ENCODE peak calls at places on chromosomes 12 and 14, in five cellular contexts. One of them, this sample, is unnamed.
A peak's percentile ranks its signal among the peaks of the same experiment; 100 is the strongest.

GRCh38 chr14:95953111-95953724 is 76.6 kb downstream of the TUNAR start:
- DNase-seq in epithelial cell of esophagus: peak; percentile 5
- DNase-seq in cardiac fibroblast: peak; percentile 5
- DNase-seq in choroid plexus epithelial cell: peak; percentile 6
- DNase-seq in brain microvascular endothelial cell: peak; percentile 0
- DNase-seq in this sample: no peak

GRCh38 chr12:8867009-8867408 is 44.6 kb downstream of the A2ML1 start:
- DNase-seq in brain microvascular endothelial cell: no peak
- DNase-seq in epithelial cell of esophagus: no peak
- DNase-seq in choroid plexus epithelial cell: no peak
- DNase-seq in cardiac fibroblast: no peak
- DNase-seq in this sample: no peak

GRCh38 chr12:19778822-19779221 is 339.5 kb downstream of the AEBP2 start:
- DNase-seq in choroid plexus epithelial cell: peak; percentile 39
- DNase-seq in brain microvascular endothelial cell: no peak
- DNase-seq in cardiac fibroblast: no peak
- DNase-seq in epithelial cell of esophagus: no peak
- DNase-seq in this sample: no peak

GRCh38 chr14:57889245-57889644 is 23.4 kb upstream of the SLC35F4 start:
- DNase-seq in cardiac fibroblast: peak; percentile 61
- DNase-seq in epithelial cell of esophagus: peak; percentile 78
- DNase-seq in brain microvascular endothelial cell: no peak
- DNase-seq in choroid plexus epithelial cell: peak; percentile 23
- DNase-seq in this sample: peak; percentile 65

GRCh38 chr14:80575763-80576162 is 364.5 kb upstream of the DIO2 start:
- DNase-seq in epithelial cell of esophagus: peak; percentile 17
- DNase-seq in choroid plexus epithelial cell: no peak
- DNase-seq in cardiac fibroblast: no peak
- DNase-seq in brain microvascular endothelial cell: no peak
- DNase-seq in this sample: no peak

GRCh38 chr12:116697305-116698130 is 40.4 kb downstream of the SPRING1 start:
- DNase-seq in epithelial cell of esophagus: peak; percentile 29
- DNase-seq in brain microvascular endothelial cell: no peak
- DNase-seq in choroid plexus epithelial cell: no peak
- DNase-seq in cardiac fibroblast: peak; percentile 31
- DNase-seq in this sample: no peak

GRCh38 chr14:94451826-94452225 is 774 bp downstream of the SERPINA11 start:
- DNase-seq in choroid plexus epithelial cell: no peak
- DNase-seq in epithelial cell of esophagus: no peak
- DNase-seq in brain microvascular endothelial cell: no peak
- DNase-seq in cardiac fibroblast: no peak
- DNase-seq in this sample: no peak

GRCh38 chr12:50567926-50568325 is 63.1 kb downstream of the DIP2B start:
- DNase-seq in epithelial cell of esophagus: no peak
- DNase-seq in brain microvascular endothelial cell: no peak
- DNase-seq in cardiac fibroblast: peak; percentile 59
- DNase-seq in choroid plexus epithelial cell: peak; percentile 82
- DNase-seq in this sample: peak; percentile 41

GRCh38 chr14:74658535-74659130 is 46.6 kb upstream of the LTBP2 start:
- DNase-seq in epithelial cell of esophagus: no peak
- DNase-seq in cardiac fibroblast: peak; percentile 77
- DNase-seq in choroid plexus epithelial cell: peak; percentile 73
- DNase-seq in brain microvascular endothelial cell: no peak
- DNase-seq in this sample: no peak

GRCh38 chr14:38111046-38111445 is 96.7 kb upstream of the SSTR1 start:
- DNase-seq in epithelial cell of esophagus: no peak
- DNase-seq in choroid plexus epithelial cell: no peak
- DNase-seq in brain microvascular endothelial cell: no peak
- DNase-seq in cardiac fibroblast: no peak
- DNase-seq in this sample: no peak

GRCh38 chr14:94177806-94178205 is 3.7 kb downstream of the PPP4R4 start:
- DNase-seq in brain microvascular endothelial cell: no peak
- DNase-seq in epithelial cell of esophagus: peak; percentile 71
- DNase-seq in cardiac fibroblast: no peak
- DNase-seq in choroid plexus epithelial cell: no peak
- DNase-seq in this sample: no peak

GRCh38 chr14:83260751-83261150 is 1727.1 kb upstream of the SEL1L start:
- DNase-seq in choroid plexus epithelial cell: peak; percentile 19
- DNase-seq in cardiac fibroblast: no peak
- DNase-seq in epithelial cell of esophagus: no peak
- DNase-seq in brain microvascular endothelial cell: peak; percentile 2
- DNase-seq in this sample: no peak

GRCh38 chr12:116969615-116970575 is 59.1 kb downstream of the FBXW8 start:
- DNase-seq in epithelial cell of esophagus: no peak
- DNase-seq in cardiac fibroblast: peak; percentile 29
- DNase-seq in choroid plexus epithelial cell: no peak
- DNase-seq in brain microvascular endothelial cell: no peak
- DNase-seq in this sample: no peak

GRCh38 chr12:53836119-53836655 is 84.4 kb upstream of the CISTR start:
- DNase-seq in choroid plexus epithelial cell: no peak
- DNase-seq in epithelial cell of esophagus: no peak
- DNase-seq in brain microvascular endothelial cell: no peak
- DNase-seq in cardiac fibroblast: no peak
- DNase-seq in this sample: no peak

GRCh38 chr12:94535614-94535932 is 75.9 kb upstream of the CEP83 start:
- DNase-seq in epithelial cell of esophagus: no peak
- DNase-seq in choroid plexus epithelial cell: no peak
- DNase-seq in cardiac fibroblast: no peak
- DNase-seq in brain microvascular endothelial cell: no peak
- DNase-seq in this sample: no peak

GRCh38 chr14:52446355-52446754 is 106.0 kb downstream of the TXNDC16 start:
- DNase-seq in choroid plexus epithelial cell: no peak
- DNase-seq in cardiac fibroblast: no peak
- DNase-seq in brain microvascular endothelial cell: no peak
- DNase-seq in epithelial cell of esophagus: peak; percentile 41
- DNase-seq in this sample: no peak

GRCh38 chr12:46303039-46303666 is 34.3 kb upstream of the SLC38A1 start:
- DNase-seq in brain microvascular endothelial cell: peak; percentile 6
- DNase-seq in epithelial cell of esophagus: peak; percentile 67
- DNase-seq in cardiac fibroblast: peak; percentile 64
- DNase-seq in choroid plexus epithelial cell: peak; percentile 59
- DNase-seq in this sample: peak; percentile 49

GRCh38 chr12:77946541-77947021 is 115.9 kb downstream of the NAV3 start:
- DNase-seq in choroid plexus epithelial cell: peak; percentile 73
- DNase-seq in brain microvascular endothelial cell: no peak
- DNase-seq in cardiac fibroblast: peak; percentile 37
- DNase-seq in epithelial cell of esophagus: peak; percentile 54
- DNase-seq in this sample: no peak

GRCh38 chr12:31035226-31035625 is 38.4 kb upstream of the DDX11 start:
- DNase-seq in epithelial cell of esophagus: no peak
- DNase-seq in choroid plexus epithelial cell: no peak
- DNase-seq in brain microvascular endothelial cell: no peak
- DNase-seq in cardiac fibroblast: no peak
- DNase-seq in this sample: peak; percentile 26

GRCh38 chr14:44404021-44404420 is 103.1 kb downstream of the FSCB start:
- DNase-seq in choroid plexus epithelial cell: no peak
- DNase-seq in cardiac fibroblast: peak; percentile 4
- DNase-seq in brain microvascular endothelial cell: no peak
- DNase-seq in epithelial cell of esophagus: peak; percentile 26
- DNase-seq in this sample: no peak

DNA sequence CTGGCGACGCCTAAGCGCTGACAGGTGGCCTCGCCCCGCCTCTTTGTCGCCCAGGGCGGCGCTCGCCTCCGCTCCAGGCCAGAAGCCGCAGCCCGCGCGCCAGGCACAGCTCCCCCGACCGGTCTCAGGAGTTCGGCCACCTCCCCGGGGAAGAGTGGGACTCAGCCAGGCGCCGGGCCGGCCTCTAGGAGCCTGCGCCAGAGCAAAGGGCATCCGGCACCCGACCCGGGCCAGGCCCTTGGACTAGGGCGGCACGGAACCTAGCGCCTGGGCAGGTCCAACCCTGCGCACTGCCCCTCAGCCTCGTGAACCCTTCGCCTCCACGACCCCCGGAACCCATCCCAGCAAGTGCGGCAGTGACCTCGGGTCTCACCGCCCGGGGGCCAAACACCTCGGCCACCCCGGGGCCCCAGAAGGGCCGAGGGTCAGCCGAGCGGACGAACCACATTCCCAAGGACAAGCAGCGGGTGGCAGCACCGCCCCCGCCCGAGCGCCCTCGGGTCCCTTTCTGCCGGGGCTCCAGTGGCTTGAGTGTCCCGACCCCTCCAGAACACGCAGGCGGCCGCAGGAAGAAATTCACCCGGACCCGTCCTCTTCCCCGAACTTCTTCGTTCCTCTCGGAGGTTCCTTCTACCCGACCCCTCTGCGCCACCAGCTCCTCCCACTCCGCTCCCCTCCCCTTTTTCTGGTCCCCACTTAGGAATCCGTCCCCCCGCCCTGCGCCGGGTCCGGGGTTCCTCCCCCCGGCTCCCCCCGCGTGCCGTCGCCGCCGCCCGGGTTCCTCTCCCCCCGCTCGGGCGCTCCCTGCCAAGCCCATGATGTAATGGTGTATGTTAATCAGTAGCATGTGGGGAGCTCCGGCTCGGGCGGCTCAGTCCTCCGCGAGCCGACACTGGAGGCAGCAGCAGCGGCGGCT is 1.4 kb upstream of the SAMD4A start:
- DNase-seq in cardiac fibroblast: peak; percentile 87
- DNase-seq in epithelial cell of esophagus: peak; percentile 87
- DNase-seq in brain microvascular endothelial cell: peak; percentile 84
- DNase-seq in choroid plexus epithelial cell: peak; percentile 91
- DNase-seq in this sample: peak; percentile 97
- TF ChIP-seq CTCF in cardiac fibroblast: no peak
- TF ChIP-seq CTCF in epithelial cell of esophagus: no peak
- TF ChIP-seq CTCF in brain microvascular endothelial cell: no peak
- TF ChIP-seq CTCF in choroid plexus epithelial cell: no peak
- TF ChIP-seq CTCF in this sample: no peak

GRCh38 chr12:130617219-130617618 is 98.9 kb downstream of the RIMBP2 start:
- DNase-seq in cardiac fibroblast: no peak
- DNase-seq in brain microvascular endothelial cell: no peak
- DNase-seq in epithelial cell of esophagus: no peak
- DNase-seq in choroid plexus epithelial cell: no peak
- DNase-seq in this sample: no peak
- H3K4me3 ChIP-seq in cardiac fibroblast: no peak overlapping the region
- H3K4me3 ChIP-seq in brain microvascular endothelial cell: no peak overlapping the region
- H3K4me3 ChIP-seq in epithelial cell of esophagus: no peak overlapping the region
- H3K4me3 ChIP-seq in choroid plexus epithelial cell: no peak overlapping the region
- H3K4me3 ChIP-seq in this sample: no peak overlapping the region

GRCh38 chr12:45269407-45269741 is 53.5 kb downstream of the ANO6 start:
- DNase-seq in brain microvascular endothelial cell: no peak
- DNase-seq in epithelial cell of esophagus: no peak
- DNase-seq in cardiac fibroblast: no peak
- DNase-seq in choroid plexus epithelial cell: no peak
- DNase-seq in this sample: no peak
- TF ChIP-seq CTCF in brain microvascular endothelial cell: no peak
- TF ChIP-seq CTCF in epithelial cell of esophagus: no peak
- TF ChIP-seq CTCF in cardiac fibroblast: no peak
- TF ChIP-seq CTCF in choroid plexus epithelial cell: no peak
- TF ChIP-seq CTCF in this sample: no peak

DNA sequence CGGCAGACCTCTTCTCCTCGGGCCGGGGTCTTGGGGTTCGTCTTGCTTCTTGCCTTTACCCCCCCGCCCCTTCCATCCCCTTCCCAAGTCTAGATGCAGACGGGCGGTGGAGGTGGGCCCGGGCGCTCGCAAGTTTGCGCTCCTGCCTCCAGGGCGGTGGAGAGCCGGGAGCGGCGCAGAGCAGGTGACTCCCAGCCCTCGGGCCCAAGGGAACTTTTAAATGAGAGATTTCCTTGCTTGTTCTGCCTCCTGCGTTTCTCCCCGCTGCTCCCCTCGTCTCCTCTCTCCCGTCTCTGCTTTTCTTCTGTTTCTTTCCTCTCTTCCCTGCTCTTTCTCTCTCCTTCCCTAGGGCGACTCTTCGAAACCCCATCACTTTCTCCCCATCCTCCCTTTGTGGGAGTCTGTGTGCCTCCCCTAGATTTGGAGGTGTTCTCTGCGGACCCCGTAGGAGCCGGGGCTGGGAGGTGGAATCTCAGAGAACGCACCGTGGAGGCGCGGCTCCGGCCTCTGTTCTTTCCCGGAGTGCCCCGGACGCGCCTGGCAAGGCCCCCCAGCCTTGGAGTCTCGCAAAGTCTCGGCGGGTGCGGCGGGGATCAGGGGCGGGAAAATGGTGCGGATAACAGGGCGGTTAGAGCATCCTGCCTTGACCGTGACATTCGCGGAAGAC is 114.7 kb upstream of the MYL2 start:
- DNase-seq in cardiac fibroblast: peak; percentile 9
- DNase-seq in brain microvascular endothelial cell: no peak
- DNase-seq in epithelial cell of esophagus: peak; percentile 38
- DNase-seq in choroid plexus epithelial cell: peak; percentile 4
- DNase-seq in this sample: peak; percentile 11
- H3K4me3 ChIP-seq in cardiac fibroblast: no peak overlapping the region
- H3K4me3 ChIP-seq in brain microvascular endothelial cell: no peak overlapping the region
- H3K4me3 ChIP-seq in epithelial cell of esophagus: peak overlapping the region; percentile 62
- H3K4me3 ChIP-seq in choroid plexus epithelial cell: no peak overlapping the region
- H3K4me3 ChIP-seq in this sample: no peak overlapping the region

GRCh38 chr12:113659015-113659414 is 187.3 kb upstream of the LHX5 start:
- DNase-seq in cardiac fibroblast: no peak
- DNase-seq in brain microvascular endothelial cell: no peak
- DNase-seq in epithelial cell of esophagus: no peak
- DNase-seq in choroid plexus epithelial cell: no peak
- DNase-seq in this sample: no peak

GRCh38 chr12:113659416-113659815 is 187.7 kb upstream of the LHX5 start:
- DNase-seq in brain microvascular endothelial cell: no peak
- DNase-seq in cardiac fibroblast: no peak
- DNase-seq in choroid plexus epithelial cell: no peak
- DNase-seq in epithelial cell of esophagus: no peak
- DNase-seq in this sample: no peak

GRCh38 chr12:113655479-113655878 is 183.8 kb upstream of the LHX5 start:
- DNase-seq in cardiac fibroblast: no peak
- DNase-seq in brain microvascular endothelial cell: no peak
- DNase-seq in choroid plexus epithelial cell: no peak
- DNase-seq in epithelial cell of esophagus: no peak
- DNase-seq in this sample: no peak

GRCh38 chr12:113658030-113658655 is 186.5 kb upstream of the LHX5 start:
- DNase-seq in choroid plexus epithelial cell: no peak
- DNase-seq in brain microvascular endothelial cell: peak; percentile 5
- DNase-seq in epithelial cell of esophagus: peak; percentile 2
- DNase-seq in cardiac fibroblast: peak; percentile 33
- DNase-seq in this sample: no peak

DNA sequence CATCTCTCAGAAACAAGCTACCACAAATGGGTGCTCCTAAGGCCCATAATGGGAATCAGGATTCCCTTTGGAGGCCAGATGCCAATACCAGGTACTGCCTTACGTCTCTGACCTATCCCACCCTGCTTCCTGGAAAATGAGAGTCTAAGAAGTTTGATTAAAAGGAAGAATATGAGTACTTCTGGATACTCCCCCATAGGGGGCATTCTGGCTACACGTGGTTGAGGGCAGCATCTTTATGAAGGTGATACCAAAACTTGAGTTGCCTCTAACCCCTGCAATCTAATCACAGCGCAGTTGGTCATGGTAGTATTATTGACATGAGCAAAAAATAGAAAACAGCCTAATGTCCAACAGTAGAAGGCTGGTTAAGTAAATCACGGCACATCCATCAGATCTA is 184.2 kb upstream of the LHX5 start:
- DNase-seq in brain microvascular endothelial cell: no peak
- DNase-seq in epithelial cell of esophagus: no peak
- DNase-seq in choroid plexus epithelial cell: no peak
- DNase-seq in cardiac fibroblast: no peak
- DNase-seq in this sample: no peak
- TF ChIP-seq CTCF in brain microvascular endothelial cell: no peak
- TF ChIP-seq CTCF in epithelial cell of esophagus: no peak
- TF ChIP-seq CTCF in choroid plexus epithelial cell: no peak
- TF ChIP-seq CTCF in cardiac fibroblast: no peak
- TF ChIP-seq CTCF in this sample: no peak

GRCh38 chr14:103855734-103856095 is 8.3 kb upstream of the PPP1R13B start:
- DNase-seq in cardiac fibroblast: no peak
- DNase-seq in choroid plexus epithelial cell: no peak
- DNase-seq in brain microvascular endothelial cell: no peak
- DNase-seq in epithelial cell of esophagus: no peak
- DNase-seq in this sample: no peak
- H3K4me3 ChIP-seq in cardiac fibroblast: no peak overlapping the region
- H3K4me3 ChIP-seq in choroid plexus epithelial cell: no peak overlapping the region
- H3K4me3 ChIP-seq in brain microvascular endothelial cell: no peak overlapping the region
- H3K4me3 ChIP-seq in epithelial cell of esophagus: no peak overlapping the region
- H3K4me3 ChIP-seq in this sample: no peak overlapping the region

GRCh38 chr14:69803753-69804152 is 6.7 kb upstream of the SLC10A1 start:
- DNase-seq in choroid plexus epithelial cell: peak; percentile 30
- DNase-seq in brain microvascular endothelial cell: no peak
- DNase-seq in cardiac fibroblast: no peak
- DNase-seq in epithelial cell of esophagus: peak; percentile 19
- DNase-seq in this sample: no peak
- TF ChIP-seq CTCF in choroid plexus epithelial cell: no peak
- TF ChIP-seq CTCF in brain microvascular endothelial cell: no peak
- TF ChIP-seq CTCF in cardiac fibroblast: peak; percentile 16
- TF ChIP-seq CTCF in epithelial cell of esophagus: peak; percentile 30
- TF ChIP-seq CTCF in this sample: no peak